ENCODE peak calls at places on chromosomes 4 and X, in five cellular contexts. I, N, X, G and E are unnamed samples.
A peak's percentile ranks its signal among the peaks of the same experiment; 100 is the strongest.

GRCh38 chr4:12993923-12994322 is 490.2 kb downstream of the RAB28 start:
- DNase-seq in I (no peak), N (no peak), X (no peak), G (no peak), E (no peak)

GRCh38 chrX:152913915-152914314 is 16.0 kb downstream of the ZNF185 start:
- DNase-seq in I (no peak), N (no peak), X (no peak), G (no peak), E (no peak)

GRCh38 chr4:120085705-120086104 is 19.1 kb upstream of the MAD2L1 start:
- DNase-seq in I (no peak), N (no peak), X (no peak), G (peak; percentile 86), E (no peak)

GRCh38 chr4:4791299-4791798 is 68.1 kb upstream of the MSX1 start:
- DNase-seq in I (no peak), N (no peak), X (no peak), G (peak; percentile 8), E (no peak)

GRCh38 chr4:76212301-76212700 is 1.3 kb downstream of the SCARB2 start:
- DNase-seq in I (no peak), N (no peak), X (no peak), G (no peak), E (no peak)

GRCh38 chr4:127162741-127163140 is 470.0 kb upstream of the INTU start:
- DNase-seq in I (no peak), N (no peak), X (no peak), G (peak; percentile 86), E (peak; percentile 14)

GRCh38 chr4:184097240-184097619 is 120.4 kb downstream of the ENPP6 start:
- DNase-seq in I (no peak), N (no peak), X (peak; percentile 70), G (no peak), E (no peak)

GRCh38 chr4:6926681-6927478 is 17.3 kb downstream of the TBC1D14 start:
- DNase-seq in I (no peak), N (peak; percentile 65), X (peak; percentile 83), G (peak; percentile 60), E (no peak)

GRCh38 chr4:76208005-76208765 is 5.4 kb downstream of the SCARB2 start:
- DNase-seq in I (peak; percentile 63), N (no peak), X (peak; percentile 77), G (peak; percentile 94), E (peak; percentile 82)

GRCh38 chr4:2469192-2469984 is 482 bp downstream of the RNF4 start:
- DNase-seq in I (peak; percentile 32), N (peak; percentile 85), X (peak; percentile 78), G (peak; percentile 25), E (no peak)

GRCh38 chrX:46263494-46263893 is 281.7 kb downstream of the ZNF674 start:
- DNase-seq in I (peak; percentile 17), N (no peak), X (no peak), G (no peak), E (no peak)

GRCh38 chrX:10108288-10108687 is 48.5 kb upstream of the CLCN4 start:
- DNase-seq in I (no peak), N (no peak), X (no peak), G (no peak), E (no peak)

GRCh38 chr4:136526517-136526916 is 1005.8 kb downstream of the PCDH18 start:
- DNase-seq in I (no peak), N (no peak), X (no peak), G (no peak), E (no peak)

GRCh38 chrX:45172890-45173289 is 27.8 kb downstream of the DIPK2B start:
- DNase-seq in I (peak; percentile 55), N (no peak), X (no peak), G (peak; percentile 54), E (no peak)

GRCh38 chrX:12791253-12792228 is at the start of gene PRPS2:
- DNase-seq in I (peak; percentile 64), N (peak; percentile 80), X (peak; percentile 75), G (peak; percentile 18), E (no peak)

GRCh38 chr4:138609943-138610350 is 367.8 kb upstream of the SLC7A11 start:
- DNase-seq in I (no peak), N (no peak), X (no peak), G (peak; percentile 81), E (peak; percentile 15)

GRCh38 chr4:165198329-165198728 is 9.0 kb upstream of the KLHL2 start:
- DNase-seq in I (no peak), N (no peak), X (no peak), G (no peak), E (no peak)

GRCh38 chr4:181877329-181877848 is 365.8 kb upstream of the TENM3 start:
- DNase-seq in I (no peak), N (no peak), X (no peak), G (peak; percentile 95), E (no peak)

GRCh38 chr4:118348886-118349285 is 3.9 kb downstream of the PRSS12 start:
- DNase-seq in I (no peak), N (no peak), X (peak; percentile 61), G (no peak), E (no peak)

GRCh38 chrX:134526399-134526798 is 66.4 kb downstream of the HPRT1 start:
- DNase-seq in I (no peak), N (no peak), X (no peak), G (peak; percentile 40), E (no peak)

GRCh38 chr4:8607603-8608481 is 15.3 kb downstream of the CPZ start:
- DNase-seq in I (no peak), N (no peak), X (no peak), G (no peak), E (no peak)

GRCh38 chrX:108224218-108224617 is 132.6 kb downstream of the ATG4A start:
- DNase-seq in I (no peak), N (no peak), X (no peak), G (no peak), E (no peak)

GRCh38 chr4:56698329-56698728 is 17.2 kb upstream of the HOPX start:
- DNase-seq in I (no peak), N (no peak), X (peak; percentile 66), G (peak; percentile 42), E (no peak)

GRCh38 chr4:7324651-7325121 is 110.0 kb downstream of the PSAPL1 start:
- DNase-seq in I (no peak), N (peak; percentile 65), X (peak; percentile 35), G (no peak), E (no peak)

GRCh38 chr4:6408263-6408662 is 64.2 kb downstream of the PPP2R2C start:
- DNase-seq in I (peak; percentile 12), N (peak; percentile 10), X (no peak), G (no peak), E (no peak)

GRCh38 chr4:151921811-151922210 is 161.0 kb upstream of the GATB start:
- DNase-seq in I (no peak), N (no peak), X (no peak), G (peak; percentile 46), E (peak; percentile 4)

GRCh38 chr4:165541773-165542459 is 163.1 kb downstream of the CPE start:
- DNase-seq in I (no peak), N (no peak), X (no peak), G (no peak), E (no peak)

GRCh38 chrX:71184803-71185495 is 38.1 kb upstream of the GJB1 start:
- DNase-seq in I (no peak), N (no peak), X (no peak), G (no peak), E (no peak)

GRCh38 chr4:139557506-139558110 is 1.6 kb upstream of the SETD7 start:
- DNase-seq in I (no peak), N (no peak), X (peak; percentile 51), G (no peak), E (no peak)

GRCh38 chr4:82680834-82681233 is 117.8 kb downstream of the SCD5 start:
- DNase-seq in I (no peak), N (no peak), X (no peak), G (no peak), E (no peak)

GRCh38 chrX:128458888-128459287 is 406.7 kb upstream of the ACTRT1 start:
- DNase-seq in I (peak; percentile 15), N (no peak), X (no peak), G (peak; percentile 5), E (no peak)

GRCh38 chr4:140630246-140630645 is 61.5 kb upstream of the UCP1 start:
- DNase-seq in I (no peak), N (no peak), X (no peak), G (no peak), E (no peak)

GRCh38 chrX:22116585-22117546 is 84.7 kb downstream of the PHEX start:
- DNase-seq in I (no peak), N (no peak), X (no peak), G (no peak), E (no peak)

GRCh38 chr4:108540536-108540935 is 79.8 kb upstream of the RPL34 start:
- DNase-seq in I (no peak), N (no peak), X (no peak), G (no peak), E (no peak)

GRCh38 chrX:48573690-48574269 is 504 bp upstream of the RBM3 start:
- DNase-seq in I (no peak), N (peak; percentile 54), X (peak; percentile 46), G (no peak), E (no peak)

GRCh38 chrX:123348468-123348867 is 164.4 kb downstream of the GRIA3 start:
- DNase-seq in I (no peak), N (no peak), X (no peak), G (no peak), E (no peak)

DNA sequence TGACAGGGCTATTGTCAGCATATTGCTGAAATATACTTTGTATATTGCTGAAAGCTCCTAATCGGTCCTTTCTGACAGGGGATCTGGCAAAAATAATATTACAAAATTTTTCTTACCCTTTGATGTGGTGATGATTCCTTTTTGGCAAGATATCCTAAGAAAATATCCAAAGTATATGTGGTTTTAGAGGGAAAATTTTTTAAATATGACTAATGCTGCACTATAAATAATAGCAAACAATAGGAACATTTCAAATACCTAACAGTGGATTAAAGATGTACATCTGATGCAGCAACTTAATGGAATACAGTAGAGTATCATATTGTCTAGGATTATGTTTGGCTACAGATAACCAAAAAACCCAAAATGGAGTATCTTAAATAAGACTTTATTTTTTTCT is 49.6 kb downstream of the RRAGB start:
- DNase-seq in I (no peak), N (no peak), X (no peak), G (peak; percentile 31), E (no peak)
- H3K4me3 ChIP-seq in I (no peak overlapping the region), N (no peak overlapping the region), X (no peak overlapping the region), G (no peak overlapping the region), E (no peak overlapping the region)

GRCh38 chr4:107210450-107211239 is 174.5 kb upstream of the DKK2 start:
- DNase-seq in I (no peak), N (no peak), X (no peak), G (peak; percentile 36), E (no peak)
- H3K4me3 ChIP-seq in I (no peak overlapping the region), N (no peak overlapping the region), X (peak overlapping the region; percentile 42), G (peak overlapping the region; percentile 90), E (peak overlapping the region; percentile 28)

DNA sequence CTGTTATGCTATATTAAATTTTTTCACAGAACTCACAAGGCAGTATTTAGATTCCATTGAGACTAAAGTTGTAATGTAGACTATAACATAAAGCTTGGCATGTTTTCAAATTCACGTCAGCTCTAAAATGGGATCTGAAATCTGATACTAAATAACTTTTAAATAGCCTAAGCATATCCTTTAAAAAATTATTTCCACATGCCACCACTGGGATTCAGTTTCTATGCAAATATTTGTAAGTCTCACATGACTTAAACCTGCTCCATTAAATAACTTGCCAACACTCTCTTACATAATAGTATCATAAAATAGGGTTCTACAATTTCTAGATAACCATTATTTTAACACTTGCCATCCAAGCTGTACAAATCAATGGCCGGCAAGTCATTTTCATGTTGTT is 32.4 kb downstream of the KLHL8 start:
- DNase-seq in I (no peak), N (no peak), X (no peak), G (peak; percentile 65), E (peak; percentile 73)
- H3K4me3 ChIP-seq in I (no peak overlapping the region), N (no peak overlapping the region), X (no peak overlapping the region), G (no peak overlapping the region), E (no peak overlapping the region)

GRCh38 chrX:115322375-115322774 is 32.9 kb downstream of the LUZP4 start:
- DNase-seq in I (no peak), N (no peak), X (no peak), G (no peak), E (no peak)

GRCh38 chrX:115318139-115318538 is 28.6 kb downstream of the LUZP4 start:
- DNase-seq in I (no peak), N (no peak), X (no peak), G (no peak), E (no peak)
- H3K4me3 ChIP-seq in I (no peak overlapping the region), N (no peak overlapping the region), X (no peak overlapping the region), G (no peak overlapping the region), E (no peak overlapping the region)